ENCODE peak calls at places on chromosomes 1 and 21, in eight cellular contexts. O is GM12864, W is GM06990, C is cardiac fibroblast, B is GM23338, F is epithelial cell of proximal tubule, T is GM12865, G is AG04450. M is an unnamed sample.

GRCh38 chr1:246705368-246705767 is 18.8 kb upstream of the SCCPDH start:
- DNase-seq in G (peak), C (peak), B (no peak), T (no peak), F (no peak), O (no peak), W (no peak), M (no peak)

GRCh38 chr1:161958425-161958824 is 65.2 kb downstream of the OLFML2B start:
- DNase-seq in W (no peak), T (no peak), C (no peak), B (no peak), F (no peak), G (no peak), O (no peak), M (no peak)

GRCh38 chr1:228315484-228315944 is 91.1 kb downstream of the TRIM11 start:
- DNase-seq in C (no peak), B (no peak), G (no peak), O (no peak), T (no peak), W (no peak), F (no peak), M (no peak)

GRCh38 chr1:27658951-27659496 is 13.0 kb downstream of the IFI6 start:
- DNase-seq in B (peak), T (peak), W (peak), C (peak), O (no peak), G (no peak), F (no peak), M (peak)

GRCh38 chr1:87024936-87025537 is 110.6 kb downstream of the HS2ST1 start:
- DNase-seq in O (peak), G (no peak), B (peak), C (peak), F (peak), W (peak), T (peak), M (no peak)

GRCh38 chr21:26169061-26169610 is 1.4 kb downstream of the APP start:
- DNase-seq in G (no peak), O (no peak), T (peak), C (peak), F (no peak), B (peak), W (no peak), M (peak)

GRCh38 chr1:24391882-24392603 is 21.5 kb downstream of the STPG1 start:
- DNase-seq in W (peak), O (no peak), T (peak), C (peak), B (peak), F (peak), G (no peak), M (peak)

GRCh38 chr1:31717341-31717740 is 13.5 kb upstream of the COL16A1 start:
- DNase-seq in G (no peak), C (no peak), B (no peak), O (no peak), T (no peak), F (no peak), W (no peak), M (no peak)

GRCh38 chr21:27422435-27422834 is 455.5 kb upstream of the ADAMTS5 start:
- DNase-seq in W (no peak), B (no peak), F (no peak), G (no peak), T (no peak), C (no peak), O (no peak), M (no peak)

GRCh38 chr21:39452207-39452964 is 616 bp downstream of the SH3BGR start:
- DNase-seq in B (no peak), C (peak), G (no peak), W (no peak), F (no peak), T (no peak), O (no peak), M (no peak)

GRCh38 chr21:33402011-33402979 is 918 bp upstream of the IFNGR2 start:
- DNase-seq in G (no peak), B (peak), F (no peak), T (peak), C (peak), W (peak), O (no peak), M (no peak)

GRCh38 chr1:201463071-201463552 is 5.9 kb downstream of the PHLDA3 start:
- DNase-seq in O (no peak), B (peak), C (peak), F (no peak), W (no peak), G (no peak), T (no peak), M (no peak)

GRCh38 chr1:59359325-59359724 is 62.4 kb downstream of the FGGY start:
- DNase-seq in O (no peak), T (no peak), G (no peak), C (no peak), F (no peak), B (no peak), W (no peak), M (no peak)

GRCh38 chr21:29075706-29076447 is 2.4 kb upstream of the CCT8 start:
- DNase-seq in O (no peak), G (no peak), F (no peak), T (no peak), W (no peak), B (no peak), C (no peak), M (peak)

GRCh38 chr1:182802006-182802798 is 12.6 kb downstream of the NPL start:
- DNase-seq in T (no peak), W (no peak), G (no peak), F (no peak), O (no peak), B (no peak), C (no peak), M (no peak)

GRCh38 chr1:58412071-58412580 is 134.4 kb downstream of the OMA1 start:
- DNase-seq in T (no peak), G (no peak), O (no peak), B (no peak), F (peak), C (peak), W (no peak), M (no peak)

GRCh38 chr1:229629251-229629650 is 3.2 kb downstream of the URB2 start:
- DNase-seq in F (no peak), C (no peak), W (no peak), T (no peak), O (no peak), G (no peak), B (no peak), M (no peak)

GRCh38 chr1:44723064-44723463 is 7.9 kb downstream of the RNU5D-1 start:
- DNase-seq in T (peak), G (no peak), O (no peak), W (peak), B (no peak), F (no peak), C (no peak), M (peak)

GRCh38 chr1:221837886-221838285 is 96.0 kb upstream of the DUSP10 start:
- DNase-seq in W (no peak), F (no peak), G (no peak), B (no peak), O (peak), C (no peak), T (peak), M (peak)

GRCh38 chr1:26411624-26412074 is 1.0 kb downstream of the LIN28A start:
- DNase-seq in F (no peak), O (no peak), T (no peak), W (no peak), C (no peak), B (peak), G (no peak), M (no peak)

GRCh38 chr1:24315391-24315790 is 3.8 kb upstream of the GRHL3 start:
- DNase-seq in G (no peak), F (no peak), C (no peak), O (no peak), T (no peak), W (no peak), B (no peak), M (no peak)

GRCh38 chr1:61202854-61203603 is 120.7 kb downstream of the NFIA start:
- DNase-seq in F (no peak), O (no peak), T (no peak), B (no peak), G (peak), C (no peak), W (no peak), M (no peak)

GRCh38 chr1:157562515-157562914 is 10.2 kb upstream of the FCRL5 start:
- DNase-seq in G (no peak), C (no peak), F (no peak), W (no peak), T (peak), B (no peak), O (no peak), M (no peak)

GRCh38 chr1:100461222-100461621 is 76.7 kb upstream of the GPR88 start:
- DNase-seq in F (no peak), W (no peak), O (no peak), B (peak), T (no peak), C (no peak), G (no peak), M (no peak)

DNA sequence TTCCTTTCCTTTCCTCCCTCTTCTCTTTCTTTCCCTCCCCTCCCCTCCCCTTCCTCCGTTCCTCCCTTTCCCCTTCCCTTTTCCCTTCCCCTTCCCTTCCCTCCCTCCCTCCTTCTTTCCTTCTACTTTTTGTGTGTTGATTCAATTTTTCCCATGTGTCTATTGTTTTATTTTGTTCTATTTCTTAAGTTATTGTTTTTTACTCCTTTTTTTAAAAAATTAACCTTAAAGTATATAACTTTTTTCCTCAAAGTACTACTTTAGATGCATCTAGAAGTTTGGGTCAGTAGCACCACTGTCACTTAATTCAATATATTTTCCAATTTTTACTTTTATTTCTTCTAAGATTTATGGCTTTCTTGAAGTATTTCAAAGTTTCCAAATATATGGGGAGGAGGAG is 448.2 kb upstream of the VAMP3 start:
- DNase-seq in T (no peak), F (no peak), B (no peak), G (no peak), C (no peak), O (no peak), W (no peak), M (no peak)
- TF ChIP-seq CTCF in T (no peak), F (no peak), B (no peak), G (no peak), C (no peak), O (no peak), W (no peak), M (no peak)

GRCh38 chr1:918353-918752 is 5.4 kb upstream of the SAMD11 start:
- DNase-seq in O (no peak), W (no peak), B (no peak), F (no peak), C (no peak), G (no peak), T (no peak), M (no peak)

GRCh38 chr1:918843-919242 is 4.9 kb upstream of the SAMD11 start:
- DNase-seq in W (no peak), G (no peak), T (no peak), C (no peak), O (no peak), B (no peak), F (no peak), M (no peak)

GRCh38 chr1:920008-920407 is 3.7 kb upstream of the SAMD11 start:
- DNase-seq in C (no peak), B (no peak), G (no peak), F (no peak), O (no peak), T (no peak), W (no peak), M (no peak)

GRCh38 chr1:920506-920905 is 3.2 kb upstream of the SAMD11 start:
- DNase-seq in G (no peak), W (no peak), T (no peak), B (no peak), O (no peak), F (no peak), C (no peak), M (no peak)

GRCh38 chr1:919271-919872 is 4.4 kb upstream of the SAMD11 start:
- DNase-seq in C (no peak), O (no peak), B (no peak), T (no peak), G (no peak), F (no peak), W (no peak), M (no peak)
- TF ChIP-seq CTCF in C (no peak), O (no peak), B (no peak), T (no peak), G (no peak), F (no peak), W (no peak), M (no peak)

DNA sequence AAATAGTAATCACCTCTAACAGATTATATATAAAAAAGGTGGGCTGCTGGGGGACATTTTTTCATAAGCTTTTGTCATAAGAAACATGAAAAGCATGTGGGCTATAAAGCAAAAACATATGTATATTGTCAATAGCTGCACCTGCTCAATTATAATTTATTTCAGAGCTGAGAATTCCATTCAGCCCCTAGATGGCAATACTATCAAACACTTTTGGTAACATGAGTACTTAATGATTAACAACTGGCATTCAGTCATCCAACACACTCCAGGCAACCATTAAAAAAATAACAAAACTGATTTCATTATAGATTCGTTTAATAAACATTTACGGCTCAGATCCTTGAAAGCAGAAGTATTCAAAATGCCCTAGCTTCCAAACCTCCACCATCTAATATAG is 115.1 kb downstream of the KCTD3 start:
- DNase-seq in F (no peak), O (no peak), W (no peak), G (no peak), T (no peak), C (no peak), B (peak), M (no peak)
- TF ChIP-seq CTCF in F (peak), O (no peak), W (no peak), G (peak), T (no peak), C (no peak), B (peak), M (no peak)

DNA sequence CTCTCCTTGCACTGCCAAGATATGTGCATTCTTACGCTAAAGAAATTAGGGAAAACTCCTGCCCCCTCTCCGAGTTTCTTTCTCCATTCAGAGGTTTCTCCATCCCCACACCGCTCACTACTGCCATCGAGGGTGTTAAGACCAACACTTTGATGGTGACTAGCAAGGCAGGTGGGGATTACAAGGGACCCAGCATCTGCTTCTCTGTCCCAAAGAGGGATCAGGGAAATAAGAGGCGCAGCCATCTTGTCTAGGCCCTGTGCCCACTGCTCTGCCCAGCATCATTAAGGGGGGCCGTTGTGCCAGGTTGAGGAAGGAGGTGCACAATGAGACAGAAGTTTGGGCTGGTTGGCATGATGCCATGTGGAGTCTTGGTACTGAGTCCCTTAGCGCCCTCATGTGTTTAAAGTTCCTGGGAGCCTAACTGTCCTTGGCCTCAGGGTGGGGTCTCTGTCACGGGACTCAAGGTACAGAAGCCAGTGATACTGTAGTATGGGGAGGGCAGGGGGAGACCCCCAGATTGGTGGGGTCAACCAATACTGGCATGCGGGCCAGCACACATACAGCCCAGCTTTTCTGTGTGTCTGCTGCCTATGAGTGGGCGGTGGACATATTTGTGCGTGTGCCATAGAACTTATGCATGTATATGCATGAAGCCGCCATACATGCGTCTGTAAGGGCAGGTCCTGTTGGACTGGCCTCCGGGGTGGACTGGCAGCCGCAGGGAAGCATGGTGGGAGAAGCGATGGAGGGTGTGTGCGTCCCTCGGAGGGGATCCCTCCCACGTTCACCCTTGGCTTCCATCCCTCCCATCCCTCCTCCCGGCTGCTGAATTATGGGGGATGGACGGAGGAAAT is 5.5 kb downstream of the EFNA3 start:
- DNase-seq in T (peak), F (no peak), W (no peak), C (peak), O (no peak), G (no peak), B (no peak), M (peak)
- TF ChIP-seq CTCF in T (peak), F (peak), W (peak), C (peak), O (peak), G (peak), B (no peak), M (no peak)

DNA sequence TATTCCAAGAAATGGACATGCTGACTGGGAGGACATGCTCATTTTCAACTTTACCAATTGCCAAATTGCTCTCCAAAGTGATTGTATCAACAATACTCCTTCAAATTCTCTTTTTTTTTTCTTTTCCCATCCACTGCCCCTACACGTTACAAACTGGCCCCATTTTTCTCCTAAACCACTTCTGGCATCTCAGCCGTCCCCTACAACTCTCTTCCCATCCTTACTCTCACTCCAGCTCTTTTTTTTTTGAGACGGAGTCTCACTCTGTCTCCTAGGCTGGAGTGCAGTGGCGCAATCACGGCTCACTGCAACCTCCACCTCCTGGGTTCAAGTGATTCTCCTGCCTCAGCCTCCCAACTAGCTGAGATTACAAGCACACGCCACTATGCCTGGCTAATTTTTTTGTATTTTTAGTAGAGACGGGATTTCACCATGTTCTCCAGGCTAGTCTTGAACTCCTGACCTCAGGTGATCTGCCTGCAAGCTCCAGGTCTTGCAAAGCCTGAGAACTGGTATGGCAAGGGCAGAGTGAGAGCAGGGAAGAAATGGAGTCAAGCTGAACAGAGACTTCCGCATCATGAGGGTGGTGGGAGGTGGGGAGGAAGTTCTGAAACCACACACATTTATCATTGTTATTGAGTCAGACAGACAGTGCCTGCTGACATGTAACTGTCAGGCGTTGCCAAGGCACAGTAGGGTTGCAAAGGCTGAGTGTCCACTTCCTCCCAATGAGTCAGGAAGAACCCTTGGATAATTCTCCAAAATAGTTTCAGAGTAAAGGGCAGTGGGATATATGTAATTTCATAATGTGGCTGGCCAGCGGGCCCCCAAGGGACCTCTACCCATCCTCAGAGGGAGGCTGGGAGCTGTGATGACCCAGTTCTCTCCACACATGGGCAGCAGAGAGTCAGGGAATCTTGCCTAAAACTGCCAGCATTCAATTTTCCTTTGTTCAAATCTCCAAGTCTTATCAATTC is 17.4 kb downstream of the CELA3A start:
- DNase-seq in F (peak), O (peak), C (peak), T (peak), B (peak), W (no peak), G (no peak), M (peak)
- TF ChIP-seq CTCF in F (peak), O (peak), C (peak), T (peak), B (peak), W (peak), G (peak), M (peak)